ENCODE peak calls at places on chromosomes 12 and 14, in four cellular contexts. G, K, J and T are unnamed samples.

GRCh38 chr12:52080403-52081201 is 1.1 kb downstream of the SMIM41 start:
- DNase-seq in G (no peak), K (no peak), J (no peak), T (no peak)

GRCh38 chr12:3604281-3604680 is 113.3 kb downstream of the PRMT8 start:
- DNase-seq in G (no peak), K (no peak), J (no peak), T (no peak)

GRCh38 chr14:104486222-104486743 is 93.3 kb upstream of the C14orf180 start:
- DNase-seq in G (no peak), K (no peak), J (no peak), T (no peak)

GRCh38 chr12:113844495-113845175 is 121.5 kb downstream of the RBM19 start:
- DNase-seq in G (no peak), K (no peak), J (no peak), T (no peak)

GRCh38 chr12:102990419-102990818 is 32.9 kb downstream of the ASCL1 start:
- DNase-seq in G (no peak), K (no peak), J (no peak), T (no peak)

GRCh38 chr12:89160716-89161123 is 191.6 kb downstream of the DUSP6 start:
- DNase-seq in G (no peak), K (peak; percentile 75), J (no peak), T (peak; percentile 75)

GRCh38 chr14:37230551-37231194 is 32.9 kb downstream of the MIPOL1 start:
- DNase-seq in G (peak; percentile 21), K (peak; percentile 71), J (no peak), T (peak; percentile 72)

GRCh38 chr12:25994252-25994651 is 35.8 kb downstream of the RASSF8 start:
- DNase-seq in G (no peak), K (peak; percentile 99), J (no peak), T (no peak)